ENCODE peak calls at places on chromosomes 4 and X, in seven cellular contexts. D is GM12865, N is esophagus squamous epithelium, T is MM.1S, M is nephron progenitor cell, A is neural crest cell, H is astrocyte of the cerebellum. J is an unnamed sample.

GRCh38 chr4:53479731-53480525 is 102.5 kb downstream of the FIP1L1 start:
- DNase-seq in H (peak; percentile 42), N (no peak), T (no peak), M (no peak), D (no peak), A (no peak), J (no peak)

GRCh38 chr4:95162867-95163266 is 385.9 kb downstream of the UNC5C start:
- DNase-seq in M (no peak), H (no peak), A (no peak), D (no peak), N (no peak), T (no peak), J (no peak)

GRCh38 chr4:177401658-177402273 is 40.5 kb downstream of the AGA start:
- DNase-seq in N (no peak), T (no peak), D (no peak), H (no peak), M (no peak), A (no peak), J (no peak)

GRCh38 chrX:132876933-132877332 is 81.5 kb downstream of the HS6ST2 start:
- DNase-seq in T (no peak), H (no peak), A (no peak), M (no peak), N (no peak), D (no peak), J (no peak)

GRCh38 chr4:168610911-168611530 is 114.2 kb downstream of the PALLD start:
- DNase-seq in M (no peak), T (no peak), A (no peak), D (no peak), N (no peak), H (no peak), J (no peak)

GRCh38 chr4:89307446-89308160 is at the start of gene GPRIN3:
- DNase-seq in H (no peak), D (no peak), M (peak; percentile 80), N (peak; percentile 4), A (peak; percentile 57), T (peak; percentile 65), J (peak; percentile 57)

GRCh38 chrX:44431206-44431605 is 87.7 kb upstream of the EFHC2 start:
- DNase-seq in M (no peak), N (no peak), H (no peak), D (no peak), A (no peak), T (no peak), J (no peak)

GRCh38 chrX:148441387-148441786 is 59.0 kb upstream of the AFF2 start:
- DNase-seq in H (no peak), A (no peak), M (no peak), N (no peak), T (no peak), D (no peak), J (no peak)

GRCh38 chrX:106952988-106953387 is 32.8 kb downstream of the CLDN2 start:
- DNase-seq in D (no peak), M (no peak), A (no peak), T (peak; percentile 9), H (no peak), N (no peak), J (no peak)

GRCh38 chr4:185656467-185656890 is 121.2 kb upstream of the PDLIM3 start:
- DNase-seq in N (no peak), H (peak; percentile 38), T (no peak), A (no peak), D (no peak), M (no peak), J (no peak)

GRCh38 chrX:83416273-83416672 is 91.8 kb upstream of the POU3F4 start:
- DNase-seq in M (no peak), D (no peak), T (peak; percentile 40), H (no peak), N (no peak), A (no peak), J (no peak)

GRCh38 chr4:17817027-17817426 is 6.2 kb downstream of the NCAPG start:
- DNase-seq in A (no peak), D (peak; percentile 62), T (peak; percentile 65), N (no peak), M (no peak), H (peak; percentile 75), J (no peak)

GRCh38 chr4:88939697-88940096 is 117.3 kb downstream of the FAM13A start:
- DNase-seq in H (peak; percentile 33), N (no peak), D (no peak), M (no peak), T (no peak), A (no peak), J (no peak)

GRCh38 chr4:155079866-155080265 is 128.6 kb upstream of the NPY2R start:
- DNase-seq in T (no peak), H (peak; percentile 24), D (no peak), A (no peak), N (no peak), M (no peak), J (no peak)

DNA sequence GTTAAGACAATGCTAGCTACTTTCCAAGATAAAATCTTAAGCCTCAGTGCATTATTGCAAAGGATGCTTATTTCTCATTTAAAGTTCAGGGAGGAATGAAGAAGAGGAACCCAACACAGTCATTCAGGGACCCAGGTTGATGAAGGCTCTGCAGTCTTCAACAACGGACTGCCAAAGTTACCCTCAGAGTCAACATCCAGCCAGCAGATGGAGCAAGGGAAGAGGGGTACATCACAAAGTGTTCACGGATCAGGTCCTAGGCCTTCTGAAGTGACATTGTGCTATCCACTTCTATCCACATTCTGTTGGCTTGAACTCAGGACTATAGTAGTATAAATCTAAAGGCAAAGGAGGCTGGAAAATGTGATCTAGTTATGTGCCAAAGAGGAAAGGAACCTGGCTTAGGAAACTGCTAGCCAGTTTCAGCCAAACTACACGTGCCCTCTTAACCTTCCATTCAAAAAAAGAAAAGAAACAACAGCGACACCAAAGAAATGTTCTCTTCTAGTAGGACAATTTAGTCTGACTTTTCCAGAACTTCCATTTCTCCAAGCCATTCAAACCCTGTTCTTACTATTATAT is 28.8 kb downstream of the NKX6-1 start:
- DNase-seq in A (no peak), H (no peak), M (no peak), N (no peak), T (no peak), D (peak; percentile 20), J (peak; percentile 25)
- TF ChIP-seq CTCF in A (no peak), H (no peak), M (no peak), N (no peak), T (no peak), D (peak; percentile 19), J (no peak)

GRCh38 chrX:19760841-19761512 is 126.4 kb downstream of the SH3KBP1 start:
- DNase-seq in T (no peak), M (no peak), A (no peak), N (no peak), D (no peak), H (no peak), J (no peak)

GRCh38 chrX:19760345-19760744 is 127.1 kb downstream of the SH3KBP1 start:
- DNase-seq in M (no peak), T (no peak), H (no peak), D (no peak), N (no peak), A (no peak), J (no peak)

GRCh38 chrX:19756577-19757131 is 130.7 kb downstream of the SH3KBP1 start:
- DNase-seq in H (no peak), T (no peak), D (no peak), M (no peak), N (no peak), A (no peak), J (no peak)

GRCh38 chrX:19761554-19762295 is 125.7 kb downstream of the SH3KBP1 start:
- DNase-seq in D (no peak), M (no peak), H (no peak), A (no peak), N (no peak), T (no peak), J (no peak)

DNA sequence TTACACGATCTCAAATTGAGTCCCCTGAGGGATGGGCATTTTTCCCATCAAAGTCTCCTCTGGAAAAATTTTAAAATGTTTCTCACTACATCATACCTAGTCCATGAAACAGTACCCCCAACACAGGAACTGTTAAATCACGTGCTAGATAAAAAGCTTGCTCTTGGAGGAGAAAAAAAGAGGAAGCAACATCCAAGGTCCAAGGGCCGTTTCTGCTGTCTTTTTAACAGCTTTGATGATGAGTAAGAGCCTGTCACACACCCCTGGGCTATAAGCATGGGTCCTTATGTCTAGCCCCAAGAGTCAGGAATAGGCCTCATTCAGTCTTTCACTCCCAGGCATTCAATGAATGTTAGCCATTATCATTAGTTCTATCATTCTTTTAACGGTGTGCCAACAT is 128.9 kb downstream of the SH3KBP1 start:
- DNase-seq in D (peak; percentile 59), T (no peak), H (no peak), N (no peak), A (no peak), M (no peak), J (no peak)
- TF ChIP-seq CTCF in D (no peak), T (no peak), H (no peak), N (no peak), A (no peak), M (no peak), J (no peak)

DNA sequence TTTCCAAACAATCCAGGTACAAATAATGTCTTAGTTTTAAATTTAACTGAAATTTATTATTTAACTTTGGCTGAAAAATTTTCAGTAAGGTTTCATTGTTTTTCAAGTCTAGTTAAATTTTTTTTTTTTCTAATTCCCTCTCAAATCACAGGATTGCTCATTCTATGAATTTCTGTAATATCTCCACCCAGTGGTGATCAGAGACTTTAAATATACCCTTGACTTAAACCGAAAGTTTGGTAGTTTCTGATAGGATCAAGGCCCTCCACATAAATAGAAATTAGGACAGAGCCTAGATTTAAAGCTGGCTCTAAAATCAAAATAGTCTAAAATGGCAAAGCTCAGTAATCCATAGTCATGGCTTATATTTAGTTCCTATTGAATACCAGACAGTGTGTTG is 175.4 kb downstream of the TBCK start:
- DNase-seq in N (no peak), A (no peak), T (no peak), M (no peak), D (peak; percentile 9), H (no peak), J (no peak)
- TF ChIP-seq CTCF in N (no peak), A (peak; percentile 18), T (no peak), M (no peak), D (no peak), H (no peak), J (no peak)

DNA sequence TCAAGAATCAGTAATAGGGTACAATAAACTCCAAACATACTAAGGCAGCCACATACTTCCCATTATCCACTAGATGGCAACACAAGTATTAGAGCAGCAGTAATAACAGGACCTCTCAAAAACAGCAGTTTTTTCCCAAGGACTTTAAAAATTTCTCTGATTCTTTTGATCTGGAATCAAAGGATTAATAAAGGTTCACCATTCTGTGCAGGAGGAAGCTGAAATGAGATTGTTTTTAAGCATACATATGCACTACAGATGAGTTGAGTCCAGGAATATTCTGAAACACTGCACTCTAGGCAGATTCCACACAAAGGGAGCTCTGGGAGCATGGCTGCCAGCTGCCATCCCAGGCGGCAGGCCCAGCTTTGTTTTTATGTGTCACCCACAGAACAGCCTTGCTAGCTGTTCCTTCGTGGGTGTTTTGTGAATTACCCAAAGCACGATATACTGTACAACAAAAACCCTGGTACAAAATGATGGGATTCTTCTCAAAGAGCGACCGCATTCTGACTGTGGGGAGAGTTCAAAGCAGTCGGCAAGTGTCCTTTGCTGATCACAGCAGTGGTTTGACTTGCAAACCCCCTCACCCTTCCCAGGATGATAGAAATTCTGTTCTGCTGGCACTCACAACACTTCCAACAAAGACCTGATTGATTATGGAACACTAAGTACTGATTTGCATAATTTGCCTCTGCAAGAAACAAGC is 61.0 kb downstream of the STX18 start:
- DNase-seq in A (peak; percentile 34), T (no peak), M (no peak), N (no peak), H (no peak), D (no peak), J (no peak)
- TF ChIP-seq CTCF in A (peak; percentile 64), T (peak; percentile 35), M (peak; percentile 47), N (no peak), H (peak; percentile 49), D (peak; percentile 10), J (no peak)

J was measured in endothelial cell.